ENCODE peak calls at places on chromosomes 16 and 17, in five cellular contexts. N, J, S, A and Y are unnamed samples.

GRCh38 chr17:930258-930657 is 49.3 kb downstream of the NXN start:
- DNase-seq in N (no peak), J (no peak), S (no peak), A (no peak), Y (no peak)

GRCh38 chr17:38877130-38877851 is 7.4 kb downstream of the LASP1 start:
- DNase-seq in N (no peak), J (no peak), S (no peak), A (peak; percentile 42), Y (no peak)

GRCh38 chr17:79801156-79802038 is 4.5 kb upstream of the CBX8 start:
- DNase-seq in N (no peak), J (no peak), S (no peak), A (peak; percentile 36), Y (no peak)

GRCh38 chr17:32349503-32349853 is 479 bp upstream of the ZNF207 start:
- DNase-seq in N (no peak), J (no peak), S (no peak), A (no peak), Y (no peak)

GRCh38 chr17:81890447-81891302 is 711 bp downstream of the ALYREF start:
- DNase-seq in N (no peak), J (no peak), S (no peak), A (no peak), Y (no peak)

GRCh38 chr16:83769397-83770008 is 38.3 kb upstream of the HSBP1 start:
- DNase-seq in N (no peak), J (no peak), S (no peak), A (no peak), Y (no peak)

GRCh38 chr17:8006836-8007680 is 4.6 kb downstream of the GUCY2D start:
- DNase-seq in N (no peak), J (no peak), S (no peak), A (no peak), Y (no peak)

GRCh38 chr17:38333635-38334295 is 10.0 kb downstream of the GPR179 start:
- DNase-seq in N (peak; percentile 10), J (no peak), S (peak; percentile 53), A (peak; percentile 96), Y (peak; percentile 68)

GRCh38 chr16:67571981-67572431 is 9.7 kb downstream of the CTCF start:
- DNase-seq in N (no peak), J (no peak), S (no peak), A (no peak), Y (no peak)

GRCh38 chr16:85421338-85422123 is 191.6 kb upstream of the GSE1 start:
- DNase-seq in N (no peak), J (no peak), S (no peak), A (peak; percentile 28), Y (no peak)

GRCh38 chr17:70961341-70961740 is 792.0 kb downstream of the KCNJ2 start:
- DNase-seq in N (no peak), J (no peak), S (no peak), A (no peak), Y (no peak)

GRCh38 chr17:20314834-20315233 is 152.5 kb downstream of the LGALS9B start:
- DNase-seq in N (no peak), J (no peak), S (no peak), A (no peak), Y (no peak)

GRCh38 chr17:10162034-10162433 is 36.4 kb downstream of the GAS7 start:
- DNase-seq in N (no peak), J (no peak), S (no peak), A (no peak), Y (no peak)

GRCh38 chr17:79007504-79008381 is 1.8 kb downstream of the CANT1 start:
- DNase-seq in N (no peak), J (no peak), S (no peak), A (no peak), Y (no peak)

GRCh38 chr17:78472035-78472905 is 93.8 kb downstream of the PGS1 start:
- DNase-seq in N (no peak), J (no peak), S (no peak), A (no peak), Y (peak; percentile 74)

GRCh38 chr16:70481929-70482536 is 27.6 kb downstream of the FCSK start:
- DNase-seq in N (no peak), J (no peak), S (no peak), A (no peak), Y (no peak)

GRCh38 chr17:58329808-58330543 is 1.4 kb upstream of the TSPOAP1 start:
- DNase-seq in N (no peak), J (no peak), S (no peak), A (no peak), Y (no peak)

GRCh38 chr17:50861822-50862528 is 4.2 kb downstream of the TOB1 start:
- DNase-seq in N (no peak), J (no peak), S (no peak), A (no peak), Y (no peak)

GRCh38 chr16:23362460-23363317 is 60.6 kb downstream of the SCNN1B start:
- DNase-seq in N (no peak), J (no peak), S (no peak), A (no peak), Y (no peak)

GRCh38 chr16:69095179-69095578 is 10.3 kb upstream of the HAS3 start:
- DNase-seq in N (no peak), J (no peak), S (no peak), A (no peak), Y (no peak)

GRCh38 chr17:5198472-5198871 is 6.8 kb upstream of the ZNF594 start:
- DNase-seq in N (no peak), J (no peak), S (no peak), A (no peak), Y (no peak)

GRCh38 chr17:81821603-81822311 is 11.3 kb downstream of the MCRIP1 start:
- DNase-seq in N (no peak), J (peak; percentile 66), S (no peak), A (peak; percentile 68), Y (no peak)

GRCh38 chr16:69381231-69381630 is 4.6 kb downstream of the TERF2 start:
- DNase-seq in N (no peak), J (no peak), S (no peak), A (no peak), Y (no peak)

GRCh38 chr17:81002409-81003361 is 11.0 kb downstream of the CHMP6 start:
- DNase-seq in N (no peak), J (peak; percentile 52), S (no peak), A (no peak), Y (peak; percentile 43)

GRCh38 chr16:5004311-5004710 is 29.4 kb downstream of the NAGPA start:
- DNase-seq in N (no peak), J (no peak), S (no peak), A (no peak), Y (no peak)

GRCh38 chr16:87063543-87063942 is 253.6 kb downstream of the C16orf95 start:
- DNase-seq in N (no peak), J (no peak), S (no peak), A (no peak), Y (no peak)

GRCh38 chr16:11497329-11497805 is 89.4 kb downstream of the LITAF start:
- DNase-seq in N (no peak), J (peak; percentile 40), S (no peak), A (peak; percentile 50), Y (peak; percentile 50)

GRCh38 chr17:33262724-33263123 is 30.4 kb downstream of the ASIC2 start:
- DNase-seq in N (no peak), J (no peak), S (no peak), A (no peak), Y (no peak)

GRCh38 chr17:40340880-40341807 is 23.4 kb downstream of the GJD3 start:
- DNase-seq in N (peak; percentile 78), J (peak; percentile 34), S (peak; percentile 72), A (peak; percentile 90), Y (peak; percentile 90)

GRCh38 chr16:28923652-28924398 is 1.2 kb downstream of the RABEP2 start:
- DNase-seq in N (no peak), J (no peak), S (no peak), A (no peak), Y (peak; percentile 82)

GRCh38 chr17:28327031-28327607 is 8.1 kb downstream of the TMEM97 start:
- DNase-seq in N (no peak), J (no peak), S (no peak), A (no peak), Y (peak; percentile 47)

GRCh38 chr16:73025506-73026131 is 22.3 kb downstream of the ZFHX3 start:
- DNase-seq in N (no peak), J (no peak), S (no peak), A (no peak), Y (no peak)

GRCh38 chr16:54142787-54143186 is 143.8 kb downstream of the IRX3 start:
- DNase-seq in N (no peak), J (no peak), S (no peak), A (no peak), Y (no peak)

GRCh38 chr17:54524501-54524900 is 376.2 kb upstream of the TOM1L1 start:
- DNase-seq in N (no peak), J (no peak), S (no peak), A (no peak), Y (no peak)

GRCh38 chr16:89863741-89864391 is 9.5 kb upstream of the TCF25 start:
- DNase-seq in N (no peak), J (no peak), S (peak; percentile 34), A (no peak), Y (peak; percentile 70)

GRCh38 chr16:67286441-67287235 is 7.3 kb downstream of the PLEKHG4 start:
- DNase-seq in N (no peak), J (no peak), S (no peak), A (no peak), Y (no peak)

GRCh38 chr17:42027961-42028790 is 8.3 kb downstream of the NKIRAS2 start:
- DNase-seq in N (no peak), J (no peak), S (no peak), A (peak; percentile 76), Y (no peak)